ENCODE peak calls at places on chromosomes 4 and X, in six cellular contexts. S is neural progenitor cell, H is fibroblast of mammary gland, O is psoas muscle, C is heart right ventricle, Z is fibroblast of pulmonary artery. X is an unnamed sample.

GRCh38 chr4:159267023-159267939 is 164.4 kb downstream of the RAPGEF2 start:
- DNase-seq in S (peak), H (no peak), O (no peak), C (no peak), Z (peak), X (peak)

GRCh38 chrX:71282514-71283408 is 674 bp upstream of the NONO start:
- DNase-seq in S (peak), H (peak), O (no peak), C (no peak), Z (peak), X (peak)

GRCh38 chrX:68196939-68197791 is 236.1 kb downstream of the OPHN1 start:
- DNase-seq in S (peak), H (peak), O (no peak), C (peak), Z (peak), X (peak)

GRCh38 chr4:112910109-112910736 is 139.2 kb upstream of the ANK2 start:
- DNase-seq in S (peak), H (peak), O (no peak), C (peak), Z (peak), X (peak)

GRCh38 chr4:55609393-55609821 is 17.4 kb upstream of the PDCL2 start:
- DNase-seq in S (peak), H (peak), O (no peak), C (no peak), Z (peak), X (peak)

GRCh38 chrX:40094041-40094899 is 3.5 kb downstream of the BCOR start:
- DNase-seq in S (peak), H (no peak), O (peak), C (peak), Z (no peak), X (peak)

GRCh38 chr4:144179152-144179739 is 38.7 kb upstream of the GYPA start:
- DNase-seq in S (no peak), H (no peak), O (no peak), C (no peak), Z (no peak), X (no peak)

GRCh38 chr4:52641853-52642563 is 17.1 kb downstream of the USP46 start:
- DNase-seq in S (no peak), H (peak), O (no peak), C (no peak), Z (peak), X (no peak)

GRCh38 chr4:70623301-70623700 is 5.2 kb upstream of the ENAM start:
- DNase-seq in S (no peak), H (no peak), O (no peak), C (no peak), Z (no peak), X (no peak)

GRCh38 chr4:110454456-110454855 is 21.5 kb upstream of the ENPEP start:
- DNase-seq in S (no peak), H (no peak), O (no peak), C (no peak), Z (no peak), X (no peak)

GRCh38 chr4:74117024-74117534 is 18.1 kb upstream of the CXCL2 start:
- DNase-seq in S (no peak), H (peak), O (peak), C (peak), Z (peak), X (peak)

GRCh38 chr4:27360651-27361347 is 500.2 kb downstream of the STIM2 start:
- DNase-seq in S (peak), H (peak), O (no peak), C (peak), Z (peak), X (peak)

GRCh38 chrX:36787787-36788186 is 220.4 kb upstream of the FAM47C start:
- DNase-seq in S (no peak), H (no peak), O (no peak), C (no peak), Z (no peak), X (no peak)

GRCh38 chr4:150546286-150546685 is 35.7 kb upstream of the MAB21L2 start:
- DNase-seq in S (peak), H (no peak), O (no peak), C (no peak), Z (no peak), X (no peak)

GRCh38 chr4:125849869-125850268 is 535.1 kb downstream of the FAT4 start:
- DNase-seq in S (no peak), H (peak), O (no peak), C (no peak), Z (peak), X (peak)

GRCh38 chr4:184911310-184911709 is 85.5 kb upstream of the ACSL1 start:
- DNase-seq in S (no peak), H (peak), O (no peak), C (no peak), Z (peak), X (peak)

GRCh38 chrX:154125356-154126040 is 18.5 kb upstream of the OPN1LW start:
- DNase-seq in S (no peak), H (no peak), O (no peak), C (peak), Z (no peak), X (peak)

GRCh38 chr4:149264093-149264733 is 551.4 kb downstream of the IQCM start:
- DNase-seq in S (peak), H (peak), O (no peak), C (peak), Z (peak), X (peak)

GRCh38 chr4:87030124-87030523 is 95.3 kb downstream of the AFF1 start:
- DNase-seq in S (no peak), H (peak), O (no peak), C (no peak), Z (no peak), X (no peak)

GRCh38 chr4:74284074-74284473 is 24.2 kb upstream of the EPGN start:
- DNase-seq in S (no peak), H (peak), O (no peak), C (no peak), Z (peak), X (peak)

GRCh38 chr4:2186133-2186864 is 55.6 kb downstream of the HAUS3 start:
- DNase-seq in S (peak), H (peak), O (no peak), C (no peak), Z (peak), X (peak)

GRCh38 chr4:1534076-1534872 is 128.0 kb upstream of the NKX1-1 start:
- DNase-seq in S (no peak), H (no peak), O (peak), C (no peak), Z (no peak), X (no peak)

GRCh38 chr4:20251796-20252655 is at the start of gene SLIT2:
- DNase-seq in S (peak), H (peak), O (peak), C (peak), Z (peak), X (peak)

GRCh38 chr4:141132689-141133145 is 552 bp downstream of the RNF150 start:
- DNase-seq in S (peak), H (no peak), O (no peak), C (peak), Z (peak), X (peak)

GRCh38 chrX:47723689-47724088 is 64.7 kb upstream of the UXT start:
- DNase-seq in S (peak), H (no peak), O (no peak), C (no peak), Z (no peak), X (no peak)

GRCh38 chr4:81786770-81787169 is 315.1 kb upstream of the RASGEF1B start:
- DNase-seq in S (no peak), H (no peak), O (no peak), C (no peak), Z (no peak), X (no peak)

GRCh38 chr4:108036252-108036651 is 46.6 kb downstream of the HADH start:
- DNase-seq in S (no peak), H (no peak), O (no peak), C (no peak), Z (no peak), X (no peak)

GRCh38 chrX:19709812-19710518 is 177.4 kb downstream of the SH3KBP1 start:
- DNase-seq in S (no peak), H (peak), O (no peak), C (no peak), Z (peak), X (peak)

GRCh38 chrX:2967584-2967983 is 38.4 kb upstream of the ARSD start:
- DNase-seq in S (no peak), H (no peak), O (no peak), C (no peak), Z (no peak), X (no peak)

GRCh38 chrX:133550665-133551064 is 135.4 kb upstream of the GPC4 start:
- DNase-seq in S (no peak), H (no peak), O (no peak), C (no peak), Z (no peak), X (no peak)

GRCh38 chrX:1361275-1361674 is 24.7 kb downstream of the IL3RA start:
- DNase-seq in S (no peak), H (no peak), O (peak), C (no peak), Z (no peak), X (no peak)

GRCh38 chr4:154491731-154492249 is at the start of gene DCHS2:
- DNase-seq in S (peak), H (no peak), O (peak), C (no peak), Z (no peak), X (no peak)

GRCh38 chr4:39032218-39033085 is at the start of gene TMEM156:
- DNase-seq in S (no peak), H (peak), O (no peak), C (no peak), Z (peak), X (peak)

GRCh38 chrX:78708830-78709229 is 38.7 kb upstream of the LPAR4 start:
- DNase-seq in S (no peak), H (peak), O (no peak), C (no peak), Z (no peak), X (no peak)

GRCh38 chr4:178664636-178665035 is 1222.4 kb upstream of the AGA start:
- DNase-seq in S (no peak), H (no peak), O (no peak), C (no peak), Z (no peak), X (no peak)

GRCh38 chr4:178671766-178672165 is 1229.5 kb upstream of the AGA start:
- DNase-seq in S (no peak), H (no peak), O (no peak), C (no peak), Z (no peak), X (no peak)

DNA sequence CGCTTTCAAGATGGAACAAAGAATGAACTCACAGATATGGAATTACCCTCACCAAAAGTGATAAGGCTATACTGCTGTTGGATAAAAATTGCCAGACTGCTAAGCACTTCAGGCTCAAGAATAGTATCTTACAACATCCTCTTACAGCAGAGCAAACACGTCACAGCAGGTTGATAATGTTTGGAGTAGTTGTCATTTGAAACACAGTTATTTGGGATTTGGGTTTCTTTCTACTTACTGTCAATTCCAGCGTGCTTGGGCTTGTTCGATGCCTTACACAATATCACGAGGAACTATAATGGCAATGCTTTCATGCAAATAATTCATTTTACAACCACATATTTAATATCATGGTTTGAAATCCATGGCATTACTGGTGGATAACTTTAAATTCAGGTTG is 1223.7 kb upstream of the AGA start:
- DNase-seq in S (no peak), H (no peak), O (no peak), C (no peak), Z (no peak), X (no peak)
- TF ChIP-seq CTCF in S (no peak), H (no peak), O (no peak), C (no peak), Z (no peak), X (no peak)

GRCh38 chr4:133148690-133149363 is at the start of gene PCDH10:
- DNase-seq in S (peak), H (peak), O (peak), C (peak), Z (peak), X (peak)

GRCh38 chr4:133147922-133148689 is 988 bp upstream of the PCDH10 start:
- DNase-seq in S (peak), H (peak), O (peak), C (no peak), Z (peak), X (peak)

GRCh38 chr4:133150643-133151300 is 1.7 kb downstream of the PCDH10 start:
- DNase-seq in S (peak), H (no peak), O (peak), C (no peak), Z (peak), X (no peak)

GRCh38 chr4:133149932-133150642 is 993 bp downstream of the PCDH10 start:
- DNase-seq in S (no peak), H (no peak), O (no peak), C (no peak), Z (peak), X (no peak)

GRCh38 chr4:133149364-133149695 is 236 bp downstream of the PCDH10 start:
- DNase-seq in S (no peak), H (no peak), O (no peak), C (no peak), Z (no peak), X (no peak)
- H3K4me3 ChIP-seq in S (peak), H (peak), O (peak), C (peak), Z (peak), X (peak)

DNA sequence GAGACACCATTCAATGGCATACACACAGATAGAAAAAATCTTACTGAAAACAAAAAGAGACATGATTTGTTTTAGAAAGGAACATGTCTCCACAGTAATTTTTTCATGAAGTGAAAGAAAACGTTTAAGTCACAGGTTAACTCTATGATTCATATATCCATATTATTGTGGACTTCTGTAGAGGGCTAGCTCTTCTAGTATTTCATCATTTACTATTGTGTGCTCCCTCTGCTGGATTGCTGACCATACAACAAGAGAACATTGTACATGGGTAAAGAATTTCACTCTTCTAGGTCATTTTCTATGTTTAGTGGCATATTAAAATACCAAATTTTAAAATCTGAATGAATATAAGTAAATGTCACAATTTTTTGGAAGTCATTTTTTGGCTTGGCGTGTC is 91.8 kb upstream of the POU3F4 start:
- DNase-seq in S (peak), H (peak), O (no peak), C (no peak), Z (no peak), X (peak)
- TF ChIP-seq CTCF in S (peak), H (peak), O (peak), C (no peak), Z (no peak), X (no peak)

GRCh38 chr4:6692806-6693205 is 872 bp upstream of the S100P start:
- DNase-seq in S (no peak), H (peak), O (no peak), C (no peak), Z (no peak), X (no peak)
- H3K4me3 ChIP-seq in S (no peak), H (no peak), O (no peak), C (no peak), Z (no peak), X (no peak)

X was measured in cardiac fibroblast.